ENCODE peak calls at places on chromosomes 4 and X, in five cellular contexts. S is H9, Z is mesenchymal stem cell, I is IMR-90, N is trophoblast cell. T is an unnamed sample. For H3K4me1, the result is how much of the 10 kb centered on the place peaks cover.

GRCh38 chrX:30735839-30736238 is 82.6 kb downstream of the GK start:
- DNase-seq in S (peak), I (peak), Z (peak), N (peak), T (peak)

GRCh38 chr4:139851639-139852038 is 186.0 kb downstream of the MGST2 start:
- DNase-seq in S (no peak), Z (no peak), N (no peak), I (no peak), T (no peak)

GRCh38 chrX:87808576-87809243 is 291.1 kb downstream of the KLHL4 start:
- DNase-seq in S (no peak), N (no peak), Z (no peak), I (no peak), T (no peak)

GRCh38 chrX:47584714-47585113 is 2.5 kb downstream of the TIMP1 start:
- DNase-seq in S (no peak), N (no peak), I (no peak), Z (no peak), T (no peak)

GRCh38 chr4:48300004-48300403 is 30.4 kb upstream of the TEC start:
- DNase-seq in N (no peak), S (no peak), I (peak), Z (no peak), T (no peak)

GRCh38 chrX:9352683-9353430 is 112.0 kb upstream of the TBL1X start:
- DNase-seq in Z (peak), I (peak), N (peak), S (no peak), T (no peak)

GRCh38 chrX:101602077-101602476 is 15.7 kb downstream of the ARMCX6 start:
- DNase-seq in N (no peak), S (no peak), I (peak), Z (no peak), T (no peak)

GRCh38 chr4:27178066-27178465 is 317.4 kb downstream of the STIM2 start:
- DNase-seq in S (no peak), Z (no peak), N (no peak), I (peak), T (no peak)

GRCh38 chr4:41360214-41360910 is 103.6 kb downstream of the UCHL1 start:
- DNase-seq in I (peak), S (peak), Z (peak), N (peak), T (peak)

GRCh38 chr4:74230902-74231499 is 73.1 kb downstream of the MTHFD2L start:
- DNase-seq in S (no peak), I (peak), Z (peak), N (peak), T (no peak)

GRCh38 chr4:142703694-142704309 is 142.3 kb downstream of the INPP4B start:
- DNase-seq in I (no peak), Z (no peak), N (no peak), S (no peak), T (no peak)

GRCh38 chrX:68652327-68652930 is 5.0 kb downstream of the STARD8 start:
- DNase-seq in I (peak), Z (peak), N (no peak), S (no peak), T (no peak)

GRCh38 chr4:38320349-38320707 is 343.7 kb upstream of the KLF3 start:
- DNase-seq in Z (no peak), N (no peak), I (no peak), S (no peak), T (no peak)

GRCh38 chrX:39654952-39655351 is 442.8 kb downstream of the BCOR start:
- DNase-seq in Z (no peak), S (no peak), I (no peak), N (no peak), T (no peak)

GRCh38 chr4:26294904-26295303 is 25.9 kb upstream of the RBPJ start:
- DNase-seq in S (no peak), I (no peak), N (no peak), Z (no peak), T (no peak)

GRCh38 chr4:100983426-100983825 is 363.9 kb downstream of the PPP3CA start:
- DNase-seq in N (no peak), I (no peak), S (no peak), Z (peak), T (no peak)

GRCh38 chr4:173135241-173135847 is 33.3 kb upstream of the GALNT7 start:
- DNase-seq in N (peak), S (no peak), Z (peak), I (peak), T (no peak)

GRCh38 chr4:3721627-3722026 is 44.6 kb upstream of the ADRA2C start:
- DNase-seq in I (no peak), N (no peak), Z (no peak), S (no peak), T (no peak)

GRCh38 chr4:74365761-74366160 is 816 bp downstream of the EREG start:
- DNase-seq in Z (peak), S (peak), N (no peak), I (no peak), T (peak)

GRCh38 chrX:71148278-71148663 is 3.6 kb downstream of the NLGN3 start:
- DNase-seq in I (no peak), Z (no peak), N (no peak), S (no peak), T (no peak)

GRCh38 chrX:21993265-21993664 is 38.9 kb upstream of the PHEX start:
- DNase-seq in Z (no peak), S (no peak), N (no peak), I (no peak), T (no peak)

GRCh38 chr4:175325230-175325629 is 407.1 kb downstream of the ADAM29 start:
- DNase-seq in I (peak), S (no peak), Z (no peak), N (no peak), T (no peak)

GRCh38 chr4:5730993-5731975 is 20.3 kb downstream of the EVC start:
- DNase-seq in S (no peak), N (no peak), Z (peak), I (no peak), T (no peak)

GRCh38 chrX:12955882-12956703 is 18.8 kb upstream of the TMSB4X start:
- DNase-seq in Z (peak), S (no peak), N (peak), I (peak), T (no peak)

GRCh38 chr4:183919173-183919572 is 14.1 kb downstream of the STOX2 start:
- DNase-seq in S (no peak), Z (no peak), N (no peak), I (no peak), T (no peak)

GRCh38 chr4:165909947-165910346 is 36.9 kb downstream of the TLL1 start:
- DNase-seq in I (no peak), Z (no peak), N (no peak), S (no peak), T (no peak)

GRCh38 chrX:66030505-66031317 is 9.2 kb downstream of the VSIG4 start:
- DNase-seq in S (peak), Z (peak), N (peak), I (peak), T (peak)

GRCh38 chrX:115522955-115523354 is 38.0 kb upstream of the PLS3 start:
- DNase-seq in N (no peak), I (no peak), Z (no peak), S (no peak), T (no peak)

DNA sequence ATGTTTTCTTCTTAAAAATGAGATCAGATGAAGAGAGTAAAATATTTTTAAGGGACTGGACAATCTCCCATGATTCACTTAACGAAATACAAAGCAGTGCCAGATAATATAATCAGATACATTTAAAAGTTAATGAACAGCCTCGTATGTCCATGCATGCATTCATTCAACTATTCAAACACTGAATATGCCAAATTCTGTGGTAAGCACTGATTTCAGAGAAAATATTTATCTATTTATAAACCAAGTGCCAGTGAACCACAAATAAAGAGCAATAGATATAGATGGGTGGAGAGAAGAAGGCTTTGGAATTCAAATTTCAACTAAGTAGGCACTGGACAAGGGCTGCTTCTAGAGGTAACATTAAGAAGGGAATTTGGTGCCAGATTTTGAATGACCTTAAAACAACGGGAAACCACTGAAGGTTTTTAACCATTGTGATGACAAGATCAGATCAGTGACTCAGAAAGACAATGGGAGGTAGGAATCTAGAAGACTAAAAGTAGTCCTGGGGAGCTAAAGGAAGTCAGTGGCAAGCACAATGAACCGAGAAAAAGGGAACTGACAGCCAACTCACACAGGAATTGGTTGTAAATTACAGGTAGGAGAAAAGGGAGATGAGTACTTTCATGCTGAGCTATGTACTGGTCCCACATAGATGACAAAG is 14.2 kb downstream of the ELOVL6 start:
- DNase-seq in Z (no peak), I (no peak), S (no peak), N (no peak), T (no peak)
- H2BK5ac ChIP-seq in Z (no peak), I (no peak), S (no peak), N (no peak), T (no peak)

GRCh38 chrX:1488141-1488540 is 35.4 kb upstream of the ASMTL start:
- DNase-seq in S (no peak), N (no peak), I (no peak), Z (no peak), T (no peak)

GRCh38 chrX:1486177-1486576 is 33.5 kb upstream of the ASMTL start:
- DNase-seq in I (no peak), N (no peak), S (no peak), Z (no peak), T (no peak)

GRCh38 chrX:1486749-1487361 is 34.1 kb upstream of the ASMTL start:
- DNase-seq in S (no peak), I (no peak), Z (no peak), N (no peak), T (no peak)

GRCh38 chrX:1488745-1489144 is 36.0 kb upstream of the ASMTL start:
- DNase-seq in I (no peak), S (no peak), N (no peak), Z (no peak), T (no peak)

GRCh38 chrX:1487401-1487800 is 34.7 kb upstream of the ASMTL start:
- DNase-seq in S (no peak), I (no peak), Z (no peak), N (no peak), T (no peak)
- H2AK5ac ChIP-seq in S (no peak), I (no peak), Z (no peak), N (no peak), T (peak)

GRCh38 chr4:112284166-112284565 is 1.5 kb downstream of the TIFA start:
- DNase-seq in N (no peak), S (no peak), I (peak), Z (peak), T (no peak)
- H3K4me1 ChIP-seq in N (under half), S (under half), I (under half), Z (under half), T (under half)

GRCh38 chrX:46366597-46367207 is 178.5 kb downstream of the ZNF674 start:
- DNase-seq in I (no peak), Z (no peak), S (no peak), N (no peak), T (no peak)
- H2BK5ac ChIP-seq in I (no peak), Z (no peak), S (no peak), N (no peak), T (no peak)

DNA sequence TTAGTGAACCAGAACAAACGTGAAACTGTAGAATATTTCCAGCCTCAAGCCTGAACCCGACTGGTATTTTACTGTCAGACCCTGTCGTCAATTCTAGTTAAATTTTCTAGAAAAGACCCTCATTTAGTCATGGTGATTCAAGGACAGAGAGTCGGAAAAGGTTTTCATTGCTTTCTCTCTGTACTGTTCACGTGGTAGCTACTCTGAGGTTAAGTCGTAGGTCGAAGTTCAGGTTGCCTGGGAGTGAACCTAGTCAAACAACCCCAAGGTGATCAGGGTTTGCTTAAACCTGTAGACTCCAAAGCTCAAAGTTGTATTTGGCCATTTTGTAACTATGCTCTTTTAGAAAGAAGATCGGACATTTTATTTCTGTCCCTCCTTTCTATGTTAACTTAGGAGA is 283.6 kb downstream of the ARHGAP10 start:
- DNase-seq in N (no peak), S (no peak), Z (no peak), I (no peak), T (no peak)
- H2AK5ac ChIP-seq in N (no peak), S (no peak), Z (peak), I (no peak), T (no peak)

GRCh38 chr4:85522277-85522676 is 47.3 kb downstream of the ARHGAP24 start:
- DNase-seq in I (no peak), N (no peak), Z (no peak), S (no peak), T (no peak)
- H3K4me1 ChIP-seq in I (under half), N (under half), Z (under half), S (under half), T (under half)

DNA sequence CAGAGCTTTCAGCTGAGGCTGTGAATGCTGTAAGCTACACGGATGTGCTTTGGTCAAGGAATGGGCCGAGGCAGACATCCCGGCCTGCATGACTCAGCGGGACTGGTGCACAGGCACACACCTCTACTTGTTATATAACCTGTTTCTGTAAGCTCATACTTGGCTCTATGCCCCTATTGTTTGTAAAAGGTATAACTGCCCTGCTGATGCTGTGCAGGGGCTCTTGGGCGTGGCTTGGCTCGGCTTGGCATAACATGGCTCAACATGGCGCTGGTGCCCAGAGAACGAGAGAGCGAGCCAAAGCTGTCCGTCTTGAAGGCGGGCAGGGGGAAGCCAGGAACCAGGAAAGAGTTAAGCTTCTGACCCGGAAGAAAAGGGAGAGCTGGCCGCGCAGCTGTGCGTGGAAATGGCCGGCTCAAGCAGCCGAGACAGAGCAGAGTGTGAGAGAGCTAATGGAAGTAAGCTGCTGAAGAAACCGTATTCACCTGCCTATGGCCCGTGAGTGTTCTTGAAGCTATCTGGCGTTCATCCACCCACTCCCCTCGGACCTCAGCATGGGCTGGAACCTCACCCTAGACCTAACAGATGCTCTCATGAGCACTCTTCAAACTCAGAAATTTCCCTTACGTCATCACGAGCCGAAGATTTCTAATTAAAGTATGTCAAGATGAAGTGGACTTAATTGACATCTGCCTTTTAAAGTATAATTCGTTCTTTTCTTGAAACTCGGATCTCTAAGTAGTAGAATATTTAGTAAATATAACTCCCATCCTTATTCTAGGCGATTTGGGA is 286.3 kb upstream of the AGA start:
- DNase-seq in Z (no peak), N (peak), I (no peak), S (no peak), T (no peak)
- H2BK5ac ChIP-seq in Z (no peak), N (no peak), I (no peak), S (no peak), T (no peak)

GRCh38 chr4:127852661-127853060 is 28.0 kb upstream of the PLK4 start:
- DNase-seq in Z (no peak), I (no peak), S (peak), N (no peak), T (no peak)

GRCh38 chr4:127857641-127858040 is 23.1 kb upstream of the PLK4 start:
- DNase-seq in N (no peak), I (no peak), Z (no peak), S (no peak), T (no peak)

GRCh38 chr4:127856485-127857447 is 23.9 kb upstream of the PLK4 start:
- DNase-seq in Z (peak), S (no peak), I (peak), N (peak), T (peak)
- H2AK5ac ChIP-seq in Z (no peak), S (no peak), I (peak), N (no peak), T (no peak)

GRCh38 chr4:168648929-168649328 is 152.1 kb downstream of the PALLD start:
- DNase-seq in Z (peak), S (no peak), N (peak), I (peak), T (no peak)

GRCh38 chr4:168651374-168651773 is 154.5 kb downstream of the PALLD start:
- DNase-seq in S (no peak), N (no peak), I (no peak), Z (no peak), T (no peak)

GRCh38 chr4:168654206-168655174 is 157.6 kb downstream of the PALLD start:
- DNase-seq in N (no peak), I (no peak), Z (no peak), S (no peak), T (no peak)

GRCh38 chr4:168652818-168653217 is 156.0 kb downstream of the PALLD start:
- DNase-seq in Z (no peak), N (no peak), I (no peak), S (no peak), T (no peak)

DNA sequence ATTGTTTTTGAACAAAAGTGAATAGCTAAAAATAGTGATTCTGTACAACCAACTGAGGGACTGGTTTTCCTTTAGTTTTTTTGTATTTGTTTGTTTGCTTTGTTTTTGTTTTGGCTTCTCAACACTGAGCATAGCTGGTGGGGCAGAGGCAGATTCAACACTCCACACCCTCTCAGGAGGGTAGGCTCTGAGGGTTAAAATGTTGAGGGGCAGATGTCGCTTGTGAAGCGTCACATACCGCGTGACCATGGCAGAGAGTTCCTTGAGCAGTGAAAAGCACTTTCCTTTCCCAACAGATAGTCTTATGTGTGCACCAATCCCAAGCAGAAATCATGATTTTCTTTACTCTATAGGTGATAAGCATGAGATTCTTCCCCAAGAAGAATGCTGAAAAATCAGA is 155.0 kb downstream of the PALLD start:
- DNase-seq in I (no peak), S (no peak), N (no peak), Z (no peak), T (no peak)
- H3K4me1 ChIP-seq in I (under half), S (under half), N (under half), Z (under half), T (under half)

GRCh38 chr4:89101256-89102161 is 9.8 kb upstream of the TIGD2 start:
- DNase-seq in I (no peak), Z (no peak), S (no peak), N (no peak), T (no peak)
- H2BK5ac ChIP-seq in I (no peak), Z (no peak), S (no peak), N (no peak), T (no peak)

T was measured in neuronal stem cell.